ENCODE peak calls at places on chromosomes 11 and 22, in four cellular contexts. One of them, this sample, is unnamed. For H3K4me1, the result is how much of the 10 kb centered on the place peaks cover.

GRCh38 chr11:9609002-9609759 is 35.7 kb downstream of the WEE1 start:
- DNase-seq in MM.1S: no peak
- DNase-seq in psoas muscle: no peak
- DNase-seq in lung: no peak
- DNase-seq in this sample: no peak

GRCh38 chr11:76835030-76835429 is 25.7 kb upstream of the ACER3 start:
- DNase-seq in MM.1S: no peak
- DNase-seq in psoas muscle: no peak
- DNase-seq in lung: no peak
- DNase-seq in this sample: no peak

GRCh38 chr11:35274909-35275807 is 136.2 kb downstream of the CD44 start:
- DNase-seq in MM.1S: no peak
- DNase-seq in psoas muscle: no peak
- DNase-seq in lung: peak
- DNase-seq in this sample: no peak

GRCh38 chr11:88555018-88555828 is 217.7 kb upstream of the CTSC start:
- DNase-seq in MM.1S: no peak
- DNase-seq in psoas muscle: no peak
- DNase-seq in lung: no peak
- DNase-seq in this sample: no peak

GRCh38 chr11:10925149-10925926 is 67.5 kb upstream of the ZBED5 start:
- DNase-seq in MM.1S: no peak
- DNase-seq in psoas muscle: no peak
- DNase-seq in lung: no peak
- DNase-seq in this sample: no peak

GRCh38 chr22:37182101-37182948 is 5.7 kb downstream of the C1QTNF6 start:
- DNase-seq in MM.1S: no peak
- DNase-seq in psoas muscle: peak
- DNase-seq in lung: no peak
- DNase-seq in this sample: no peak

GRCh38 chr22:31734512-31734911 is 15.4 kb downstream of the PRR14L start:
- DNase-seq in MM.1S: no peak
- DNase-seq in psoas muscle: no peak
- DNase-seq in lung: no peak
- DNase-seq in this sample: no peak

GRCh38 chr11:2306971-2307732 is 5.3 kb downstream of the TSPAN32 start:
- DNase-seq in MM.1S: no peak
- DNase-seq in psoas muscle: no peak
- DNase-seq in lung: no peak
- DNase-seq in this sample: no peak

GRCh38 chr11:4626207-4627105 is 10.8 kb upstream of the OR51D1 start:
- DNase-seq in MM.1S: peak
- DNase-seq in psoas muscle: no peak
- DNase-seq in lung: peak
- DNase-seq in this sample: no peak

GRCh38 chr11:68977781-68978625 is 2.8 kb downstream of the MRGPRD start:
- DNase-seq in MM.1S: no peak
- DNase-seq in psoas muscle: peak
- DNase-seq in lung: no peak
- DNase-seq in this sample: no peak

GRCh38 chr22:20885557-20886323 is 26.9 kb downstream of the SNAP29 start:
- DNase-seq in MM.1S: peak
- DNase-seq in psoas muscle: peak
- DNase-seq in lung: peak
- DNase-seq in this sample: no peak

GRCh38 chr11:36363361-36364272 is 67.5 kb downstream of the PRR5L start:
- DNase-seq in MM.1S: peak
- DNase-seq in psoas muscle: no peak
- DNase-seq in lung: no peak
- DNase-seq in this sample: no peak

GRCh38 chr11:128288368-128288767 is 299.0 kb downstream of the ETS1 start:
- DNase-seq in MM.1S: no peak
- DNase-seq in psoas muscle: no peak
- DNase-seq in lung: no peak
- DNase-seq in this sample: no peak

GRCh38 chr22:30636226-30637077 is 871 bp downstream of the SLC35E4 start:
- DNase-seq in MM.1S: no peak
- DNase-seq in psoas muscle: peak
- DNase-seq in lung: no peak
- DNase-seq in this sample: peak

GRCh38 chr11:119664063-119664572 is 64.9 kb downstream of the NECTIN1 start:
- DNase-seq in MM.1S: no peak
- DNase-seq in psoas muscle: no peak
- DNase-seq in lung: no peak
- DNase-seq in this sample: no peak

GRCh38 chr11:20634044-20634443 is 34.6 kb downstream of the SLC6A5 start:
- DNase-seq in MM.1S: no peak
- DNase-seq in psoas muscle: no peak
- DNase-seq in lung: no peak
- DNase-seq in this sample: no peak

GRCh38 chr11:94602430-94603372 is 35.5 kb downstream of the PIWIL4 start:
- DNase-seq in MM.1S: peak
- DNase-seq in psoas muscle: peak
- DNase-seq in lung: no peak
- DNase-seq in this sample: peak

GRCh38 chr11:111764621-111765020 is 1.6 kb downstream of the PPP2R1B start:
- DNase-seq in MM.1S: no peak
- DNase-seq in psoas muscle: no peak
- DNase-seq in lung: no peak
- DNase-seq in this sample: no peak

GRCh38 chr22:38139901-38140300 is 29.4 kb upstream of the BAIAP2L2 start:
- DNase-seq in MM.1S: no peak
- DNase-seq in psoas muscle: no peak
- DNase-seq in lung: no peak
- DNase-seq in this sample: no peak

GRCh38 chr11:46489668-46490560 is 98.3 kb upstream of the CHRM4 start:
- DNase-seq in MM.1S: peak
- DNase-seq in psoas muscle: no peak
- DNase-seq in lung: no peak
- DNase-seq in this sample: peak

GRCh38 chr11:112504056-112504455 is 243.4 kb upstream of the PLET1 start:
- DNase-seq in MM.1S: no peak
- DNase-seq in psoas muscle: no peak
- DNase-seq in lung: no peak
- DNase-seq in this sample: no peak

GRCh38 chr11:124194696-124195418 is 11.7 kb downstream of the OR10D3 start:
- DNase-seq in MM.1S: peak
- DNase-seq in psoas muscle: no peak
- DNase-seq in lung: peak
- DNase-seq in this sample: peak

GRCh38 chr11:119422505-119423416 is at the start of gene THY1:
- DNase-seq in MM.1S: no peak
- DNase-seq in psoas muscle: no peak
- DNase-seq in lung: no peak
- DNase-seq in this sample: no peak

GRCh38 chr11:76620471-76620870 is 50.1 kb downstream of the LRRC32 start:
- DNase-seq in MM.1S: no peak
- DNase-seq in psoas muscle: no peak
- DNase-seq in lung: no peak
- DNase-seq in this sample: no peak

GRCh38 chr11:59187587-59187986 is 15.7 kb downstream of the DTX4 start:
- DNase-seq in MM.1S: no peak
- DNase-seq in psoas muscle: peak
- DNase-seq in lung: peak
- DNase-seq in this sample: no peak

GRCh38 chr11:69211540-69212120 is 55.9 kb downstream of the SMIM38 start:
- DNase-seq in MM.1S: no peak
- DNase-seq in psoas muscle: no peak
- DNase-seq in lung: no peak
- DNase-seq in this sample: no peak

GRCh38 chr11:124788521-124788920 is 11.7 kb downstream of the MSANTD2 start:
- DNase-seq in MM.1S: no peak
- DNase-seq in psoas muscle: no peak
- DNase-seq in lung: no peak
- DNase-seq in this sample: no peak

GRCh38 chr22:22357024-22357868 is 112.7 kb downstream of the VPREB1 start:
- DNase-seq in MM.1S: peak
- DNase-seq in psoas muscle: peak
- DNase-seq in lung: peak
- DNase-seq in this sample: peak

GRCh38 chr22:47361247-47361646 is 598.8 kb downstream of the TBC1D22A start:
- DNase-seq in MM.1S: no peak
- DNase-seq in psoas muscle: no peak
- DNase-seq in lung: no peak
- DNase-seq in this sample: no peak

GRCh38 chr11:74826901-74827300 is 78.3 kb downstream of the RNF169 start:
- DNase-seq in MM.1S: no peak
- DNase-seq in psoas muscle: no peak
- DNase-seq in lung: no peak
- DNase-seq in this sample: no peak

GRCh38 chr22:35601743-35602633 is 15.1 kb downstream of the MB start:
- DNase-seq in MM.1S: no peak
- DNase-seq in psoas muscle: peak
- DNase-seq in lung: peak
- DNase-seq in this sample: no peak

GRCh38 chr11:76148941-76149613 is 57.2 kb downstream of the WNT11 start:
- DNase-seq in MM.1S: no peak
- DNase-seq in psoas muscle: no peak
- DNase-seq in lung: no peak
- DNase-seq in this sample: no peak

GRCh38 chr22:45441158-45441557 is 27.7 kb downstream of the RIBC2 start:
- DNase-seq in MM.1S: peak
- DNase-seq in psoas muscle: peak
- DNase-seq in lung: peak
- DNase-seq in this sample: peak

DNA sequence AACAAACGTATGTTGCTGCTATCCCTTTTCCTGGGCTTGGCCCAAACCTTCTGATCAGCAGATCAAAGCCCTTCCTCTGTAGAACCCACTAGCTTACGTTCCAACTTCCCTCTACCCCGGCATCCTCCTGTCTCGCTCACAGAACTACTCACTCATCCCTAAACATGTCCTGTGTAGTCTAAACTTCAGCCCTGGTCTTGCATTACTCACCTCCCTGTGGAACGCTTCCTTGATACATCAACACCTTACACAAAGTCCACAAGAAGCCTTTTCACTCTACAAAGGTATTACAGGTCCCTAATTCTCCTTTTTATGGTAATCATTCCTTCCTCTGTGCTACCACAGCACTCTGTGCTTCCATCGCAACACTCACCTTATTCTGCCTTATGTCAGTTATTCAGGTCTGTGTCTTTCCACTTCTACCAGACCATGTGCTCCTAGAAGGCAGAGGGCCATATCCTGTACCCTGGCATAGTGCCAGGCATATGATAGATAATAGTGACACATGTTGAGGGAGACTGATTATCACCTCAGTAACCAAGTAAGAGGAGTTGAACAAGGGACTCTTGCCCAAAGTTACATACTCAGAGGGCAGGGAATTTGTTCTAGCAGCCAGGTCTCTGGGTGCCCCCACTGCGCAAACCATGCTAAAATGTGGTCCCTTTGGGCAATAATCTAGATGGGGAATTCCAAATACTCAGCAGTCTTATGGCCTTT is 41.6 kb downstream of the USP35 start:
- DNase-seq in MM.1S: no peak
- DNase-seq in psoas muscle: no peak
- DNase-seq in lung: no peak
- DNase-seq in this sample: no peak
- H3K27ac ChIP-seq in MM.1S: no peak
- H3K27ac ChIP-seq in psoas muscle: no peak
- H3K27ac ChIP-seq in lung: peak
- H3K27ac ChIP-seq in this sample: no peak

DNA sequence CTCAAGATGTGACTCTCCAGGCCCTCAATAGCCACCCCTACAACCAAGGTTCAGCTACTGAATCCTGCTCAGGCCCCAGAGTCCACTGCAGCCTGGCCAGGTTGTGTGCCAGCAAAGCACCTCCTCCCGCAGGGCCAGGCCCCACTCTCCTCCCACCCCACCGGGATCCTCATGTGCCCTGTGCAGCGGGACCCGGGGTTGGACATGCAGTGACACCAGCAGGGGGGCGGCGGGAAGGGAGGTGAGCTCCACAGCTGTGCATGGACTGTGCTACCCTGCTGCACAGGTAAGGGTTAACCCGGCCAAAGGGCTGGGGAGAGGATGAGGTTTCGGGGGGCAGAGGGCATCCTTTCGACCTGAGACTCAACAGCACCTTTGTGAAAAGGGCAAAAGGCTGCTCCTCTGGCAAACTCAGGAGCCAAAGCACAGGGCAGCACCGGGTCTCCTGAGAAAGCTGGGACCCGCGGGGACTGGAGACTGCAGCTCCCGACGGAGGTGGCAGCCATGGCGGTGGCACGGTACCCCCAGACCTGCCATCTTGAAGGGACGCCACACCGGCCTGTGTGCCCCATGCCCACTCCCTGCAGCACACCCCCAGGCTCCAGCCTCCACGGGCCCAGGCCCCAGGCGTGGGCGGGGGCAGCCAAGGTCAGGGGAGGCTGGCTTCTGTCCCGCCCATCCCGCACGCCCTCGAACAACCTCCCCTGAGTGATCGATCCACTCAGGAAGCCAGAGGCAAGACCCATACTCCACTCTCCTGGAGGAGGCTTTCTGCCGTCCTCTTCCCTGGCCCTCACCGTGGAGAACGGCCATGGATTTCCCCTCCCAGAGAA is 10.6 kb downstream of the PLXNB2 start:
- DNase-seq in MM.1S: no peak
- DNase-seq in psoas muscle: no peak
- DNase-seq in lung: no peak
- DNase-seq in this sample: no peak
- H3K4me1 ChIP-seq in MM.1S: under half
- H3K4me1 ChIP-seq in psoas muscle: under half
- H3K4me1 ChIP-seq in lung: half or more
- H3K4me1 ChIP-seq in this sample: under half

DNA sequence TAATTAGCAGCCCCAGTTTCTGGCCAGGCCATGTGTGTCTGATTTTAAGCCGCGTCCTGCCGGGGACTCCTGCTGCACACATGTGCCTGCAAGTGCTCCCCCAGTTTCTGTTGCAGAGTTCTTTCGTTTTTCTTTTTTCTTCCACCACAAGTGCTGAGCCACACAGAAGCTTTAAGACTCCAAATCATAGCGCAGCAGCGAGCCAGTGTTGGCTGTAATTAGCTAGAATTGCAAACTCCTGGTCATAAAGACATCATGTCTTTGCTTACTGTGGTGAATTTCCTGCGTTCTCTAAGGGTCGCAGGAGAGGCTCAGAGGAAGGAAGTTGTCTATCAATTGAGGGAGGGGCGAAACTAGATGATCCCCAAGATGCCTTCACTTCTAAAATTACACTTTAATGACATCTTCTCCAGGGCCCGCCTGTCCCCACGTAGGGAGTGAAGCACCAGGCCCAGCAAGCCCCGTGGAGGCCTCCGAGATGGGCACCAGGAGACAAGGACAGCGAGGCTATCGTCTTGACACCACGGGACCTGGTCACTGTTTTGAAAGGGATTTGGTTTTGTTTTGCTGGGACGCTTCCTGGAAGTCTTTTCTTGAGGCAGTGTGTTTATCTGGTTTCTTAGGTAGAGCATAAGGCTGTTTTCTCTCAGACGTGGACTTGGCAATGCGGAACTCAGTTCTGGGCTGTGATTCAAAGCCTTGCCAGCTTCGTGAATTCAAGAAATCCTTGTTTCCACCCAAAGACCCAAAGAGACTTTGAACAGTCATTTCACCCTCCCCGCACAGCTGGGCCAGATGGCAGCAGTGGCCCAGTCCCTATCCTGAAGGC is 71.8 kb downstream of the UBASH3B start:
- DNase-seq in MM.1S: peak
- DNase-seq in psoas muscle: no peak
- DNase-seq in lung: no peak
- DNase-seq in this sample: peak
- H3K4me3 ChIP-seq in MM.1S: peak
- H3K4me3 ChIP-seq in psoas muscle: peak
- H3K4me3 ChIP-seq in lung: no peak
- H3K4me3 ChIP-seq in this sample: peak

GRCh38 chr11:131686836-131687235 is 316.4 kb downstream of the NTM start:
- DNase-seq in MM.1S: no peak
- DNase-seq in psoas muscle: no peak
- DNase-seq in lung: no peak
- DNase-seq in this sample: no peak
- H3K27ac ChIP-seq in MM.1S: no peak
- H3K27ac ChIP-seq in psoas muscle: no peak
- H3K27ac ChIP-seq in lung: no peak
- H3K27ac ChIP-seq in this sample: no peak

This sample was measured in naive thymus-derived CD4-positive, alpha-beta T cell.